ENCODE peak calls at places on chromosomes 16 and 17, in seven cellular contexts. W is naive thymus-derived CD8-positive, alpha-beta T cell; X is hepatocyte; H is IMR-90; T is activated T-cell treated with anti-CD3 and anti-CD28 coated beads, Interleukin-2, amount 50 U/mL, for 1 hour; L is ELR; R is ascending aorta. F is an unnamed sample.

GRCh38 chr17:45248132-45248936 is 13.6 kb downstream of the SPATA32 start:
- DNase-seq in W (peak), X (peak), H (no peak), T (peak), L (no peak), R (no peak), F (peak)

GRCh38 chr16:12079411-12079965 is 103.0 kb downstream of the SNX29 start:
- DNase-seq in W (no peak), X (no peak), H (no peak), T (no peak), L (no peak), R (no peak), F (no peak)

GRCh38 chr17:40366861-40367518 is 2.5 kb upstream of the GJD3 start:
- DNase-seq in W (no peak), X (no peak), H (no peak), T (no peak), L (no peak), R (no peak), F (peak)

GRCh38 chr16:85376292-85377095 is 236.6 kb upstream of the GSE1 start:
- DNase-seq in W (no peak), X (no peak), H (no peak), T (no peak), L (no peak), R (no peak), F (no peak)

GRCh38 chr16:23232806-23233205 is 50.3 kb downstream of the SCNN1G start:
- DNase-seq in W (no peak), X (no peak), H (no peak), T (no peak), L (no peak), R (no peak), F (no peak)

GRCh38 chr17:28865946-28866752 is 11.3 kb downstream of the ERAL1 start:
- DNase-seq in W (no peak), X (no peak), H (no peak), T (no peak), L (peak), R (no peak), F (no peak)

GRCh38 chr17:75500419-75501216 is 14.7 kb downstream of the CASKIN2 start:
- DNase-seq in W (no peak), X (no peak), H (no peak), T (no peak), L (no peak), R (no peak), F (no peak)

GRCh38 chr16:30896203-30896889 is at the start of gene CTF1:
- DNase-seq in W (no peak), X (peak), H (peak), T (no peak), L (peak), R (peak), F (peak)

GRCh38 chr17:50953831-50954601 is 87.9 kb upstream of the TOB1 start:
- DNase-seq in W (no peak), X (peak), H (peak), T (no peak), L (no peak), R (no peak), F (no peak)

GRCh38 chr16:87133112-87133850 is 183.9 kb downstream of the C16orf95 start:
- DNase-seq in W (no peak), X (no peak), H (no peak), T (no peak), L (no peak), R (no peak), F (no peak)

GRCh38 chr17:73431401-73432205 is 119.8 kb upstream of the CDC42EP4 start:
- DNase-seq in W (no peak), X (no peak), H (no peak), T (peak), L (no peak), R (no peak), F (no peak)

GRCh38 chr17:66098040-66098439 is 93.9 kb downstream of the CEP112 start:
- DNase-seq in W (no peak), X (no peak), H (peak), T (no peak), L (peak), R (no peak), F (no peak)

GRCh38 chr16:89952049-89952448 is 3.5 kb downstream of the DEF8 start:
- DNase-seq in W (no peak), X (no peak), H (no peak), T (no peak), L (no peak), R (no peak), F (no peak)

GRCh38 chr16:86203557-86204275 is 304.8 kb downstream of the IRF8 start:
- DNase-seq in W (no peak), X (no peak), H (no peak), T (no peak), L (no peak), R (no peak), F (no peak)

GRCh38 chr16:64440421-64440831 is 681.4 kb downstream of the CDH11 start:
- DNase-seq in W (no peak), X (peak), H (peak), T (no peak), L (peak), R (no peak), F (no peak)

GRCh38 chr17:72101526-72101925 is 19.3 kb upstream of the SOX9 start:
- DNase-seq in W (no peak), X (no peak), H (peak), T (no peak), L (no peak), R (no peak), F (no peak)

GRCh38 chr16:85220125-85220839 is 108.0 kb upstream of the CIBAR2 start:
- DNase-seq in W (no peak), X (peak), H (peak), T (no peak), L (peak), R (no peak), F (no peak)

GRCh38 chr16:21197621-21198020 is 13.8 kb downstream of the ZP2 start:
- DNase-seq in W (no peak), X (no peak), H (no peak), T (no peak), L (no peak), R (no peak), F (no peak)

GRCh38 chr17:47993964-47994363 is 23.1 kb downstream of the CDK5RAP3 start:
- DNase-seq in W (no peak), X (no peak), H (no peak), T (no peak), L (no peak), R (no peak), F (no peak)

GRCh38 chr16:77585852-77586251 is 136.5 kb upstream of the NUDT7 start:
- DNase-seq in W (no peak), X (no peak), H (peak), T (no peak), L (peak), R (no peak), F (no peak)

GRCh38 chr17:10316986-10317834 is 55.6 kb downstream of the MYH13 start:
- DNase-seq in W (no peak), X (peak), H (peak), T (no peak), L (peak), R (no peak), F (peak)

GRCh38 chr17:39740357-39741111 is 2.8 kb downstream of the GRB7 start:
- DNase-seq in W (no peak), X (peak), H (peak), T (no peak), L (peak), R (no peak), F (no peak)

GRCh38 chr16:1206326-1206725 is 18.7 kb downstream of the TPSG1 start:
- DNase-seq in W (no peak), X (no peak), H (no peak), T (no peak), L (no peak), R (no peak), F (no peak)

GRCh38 chr17:31064707-31065106 is 30.1 kb upstream of the NF1 start:
- DNase-seq in W (no peak), X (no peak), H (no peak), T (no peak), L (no peak), R (no peak), F (no peak)

GRCh38 chr16:85675528-85675927 is 13.2 kb downstream of the GINS2 start:
- DNase-seq in W (no peak), X (no peak), H (peak), T (no peak), L (peak), R (no peak), F (no peak)

GRCh38 chr17:19539841-19540311 is 6.2 kb downstream of the SLC47A1 start:
- DNase-seq in W (no peak), X (no peak), H (no peak), T (no peak), L (no peak), R (no peak), F (no peak)

GRCh38 chr17:82839617-82840292 is at the start of gene ZNF750:
- DNase-seq in W (no peak), X (no peak), H (no peak), T (no peak), L (no peak), R (no peak), F (no peak)

GRCh38 chr16:19001788-19002187 is 18.1 kb downstream of the TMC7 start:
- DNase-seq in W (no peak), X (no peak), H (peak), T (no peak), L (peak), R (no peak), F (no peak)

GRCh38 chr17:4028436-4028835 is 64.2 kb upstream of the ATP2A3 start:
- DNase-seq in W (no peak), X (no peak), H (no peak), T (no peak), L (no peak), R (no peak), F (no peak)

GRCh38 chr17:35297666-35298065 is 54.8 kb downstream of the SLFN5 start:
- DNase-seq in W (no peak), X (no peak), H (no peak), T (no peak), L (no peak), R (no peak), F (no peak)

GRCh38 chr17:54172654-54173316 is 350.1 kb downstream of the KIF2B start:
- DNase-seq in W (no peak), X (peak), H (no peak), T (no peak), L (peak), R (no peak), F (no peak)

GRCh38 chr16:76787394-76787793 is 403.6 kb upstream of the MON1B start:
- DNase-seq in W (no peak), X (no peak), H (no peak), T (no peak), L (no peak), R (no peak), F (no peak)

GRCh38 chr17:74619077-74619673 is 4.4 kb downstream of the CD300E start:
- DNase-seq in W (no peak), X (peak), H (no peak), T (no peak), L (no peak), R (no peak), F (no peak)

GRCh38 chr16:58500329-58501241 is 642 bp downstream of the NDRG4 start:
- DNase-seq in W (no peak), X (peak), H (no peak), T (no peak), L (peak), R (no peak), F (no peak)

GRCh38 chr17:80284631-80285030 is 24.0 kb downstream of the RNF213 start:
- DNase-seq in W (peak), X (no peak), H (no peak), T (no peak), L (no peak), R (no peak), F (no peak)

GRCh38 chr16:85137323-85138072 is 25.2 kb upstream of the CIBAR2 start:
- DNase-seq in W (no peak), X (peak), H (peak), T (no peak), L (peak), R (peak), F (no peak)

GRCh38 chr16:372584-372983 is 2.2 kb upstream of the MRPL28 start:
- DNase-seq in W (no peak), X (no peak), H (no peak), T (no peak), L (no peak), R (no peak), F (no peak)